ENCODE peak calls at places on chromosomes 7 and 10, in five cellular contexts. I is NCI-H146, L is iPS DF 6.9, Y is NCI-H1105 treated with DMSO at 0.1 percent for 48 hours, A is naive B cell. X is an unnamed sample.
A peak's percentile ranks its signal among the peaks of the same experiment; 100 is the strongest.

GRCh38 chr10:97888641-97889262 is 39.1 kb downstream of the GOLGA7B start:
- DNase-seq in L (no peak), Y (peak; percentile 16), A (no peak), I (peak; percentile 62), X (peak; percentile 6)

GRCh38 chr10:91617073-91617580 is 15.7 kb downstream of the PPP1R3C start:
- DNase-seq in A (no peak), Y (no peak), L (no peak), I (no peak), X (no peak)

GRCh38 chr10:114337510-114338462 is 66.5 kb downstream of the AFAP1L2 start:
- DNase-seq in A (no peak), I (no peak), L (no peak), Y (no peak), X (no peak)

GRCh38 chr7:41425926-41426325 is 277.0 kb downstream of the INHBA start:
- DNase-seq in A (no peak), L (no peak), Y (no peak), I (no peak), X (no peak)

GRCh38 chr10:33616921-33617320 is 282.5 kb upstream of the NRP1 start:
- DNase-seq in I (no peak), A (no peak), L (no peak), Y (no peak), X (no peak)

GRCh38 chr7:74604326-74605020 is 53.0 kb upstream of the GTF2I start:
- DNase-seq in L (no peak), A (no peak), Y (peak; percentile 29), I (no peak), X (no peak)

GRCh38 chr7:77797734-77798393 is 370 bp downstream of the TMEM60 start:
- DNase-seq in I (no peak), Y (no peak), L (no peak), A (no peak), X (peak; percentile 82)

GRCh38 chr7:2542924-2543871 is 12.1 kb downstream of the BRAT1 start:
- DNase-seq in L (no peak), Y (no peak), I (no peak), A (no peak), X (no peak)

GRCh38 chr10:113073549-113074189 is 123.6 kb downstream of the TCF7L2 start:
- DNase-seq in I (no peak), A (no peak), Y (no peak), L (no peak), X (no peak)

GRCh38 chr7:114085592-114086490 is 167.0 kb upstream of the PPP1R3A start:
- DNase-seq in A (peak; percentile 28), I (peak; percentile 64), L (no peak), Y (peak; percentile 85), X (peak; percentile 94)

GRCh38 chr7:36945612-36946400 is 221.5 kb upstream of the AOAH start:
- DNase-seq in A (no peak), I (peak; percentile 86), Y (peak; percentile 79), L (no peak), X (no peak)

GRCh38 chr10:13140627-13141190 is 20.6 kb upstream of the MCM10 start:
- DNase-seq in L (no peak), A (no peak), Y (no peak), I (no peak), X (no peak)

GRCh38 chr10:93097386-93097785 is 23.7 kb downstream of the CYP26A1 start:
- DNase-seq in I (peak; percentile 46), L (no peak), Y (no peak), A (no peak), X (no peak)

GRCh38 chr7:148044173-148044572 is 546.4 kb upstream of the C7orf33 start:
- DNase-seq in I (peak; percentile 86), A (no peak), L (no peak), Y (peak; percentile 93), X (no peak)

GRCh38 chr7:128867842-128868623 is 5.4 kb downstream of the ATP6V1F start:
- DNase-seq in Y (peak; percentile 83), A (no peak), I (peak; percentile 84), L (no peak), X (peak; percentile 73)

GRCh38 chr10:34889004-34889869 is 74.1 kb upstream of the PARD3 start:
- DNase-seq in I (no peak), L (no peak), A (no peak), Y (no peak), X (no peak)

GRCh38 chr7:34019431-34019830 is 114.1 kb downstream of the BMPER start:
- DNase-seq in A (no peak), Y (no peak), I (no peak), L (no peak), X (no peak)

GRCh38 chr7:77395543-77395942 is 20.6 kb downstream of the GSAP start:
- DNase-seq in L (no peak), Y (peak; percentile 65), I (peak; percentile 49), A (no peak), X (no peak)

GRCh38 chr10:74936577-74937445 is 110.4 kb downstream of the KAT6B start:
- DNase-seq in I (no peak), Y (no peak), L (no peak), A (no peak), X (no peak)

GRCh38 chr10:61164458-61165160 is 220.6 kb upstream of the RHOBTB1 start:
- DNase-seq in Y (no peak), A (no peak), I (no peak), L (no peak), X (no peak)

GRCh38 chr7:139159900-139160675 is 50.6 kb upstream of the ZC3HAV1 start:
- DNase-seq in A (no peak), I (no peak), L (no peak), Y (no peak), X (no peak)

GRCh38 chr7:82317257-82317721 is 126.3 kb downstream of the CACNA2D1 start:
- DNase-seq in A (no peak), I (peak; percentile 46), Y (no peak), L (no peak), X (no peak)

GRCh38 chr10:129049501-129049900 is 417.5 kb upstream of the MGMT start:
- DNase-seq in Y (no peak), I (no peak), A (no peak), L (no peak), X (no peak)

GRCh38 chr7:28806841-28807240 is 151.3 kb downstream of the TRIL start:
- DNase-seq in L (no peak), Y (no peak), I (no peak), A (no peak), X (no peak)

GRCh38 chr10:75672842-75673241 is 241.4 kb downstream of the LRMDA start:
- DNase-seq in L (no peak), Y (no peak), I (no peak), A (no peak), X (no peak)

GRCh38 chr10:33217854-33218253 is 116.6 kb downstream of the NRP1 start:
- DNase-seq in Y (no peak), I (peak; percentile 2), A (no peak), L (no peak), X (no peak)

GRCh38 chr7:104185346-104185745 is 22.5 kb downstream of the ORC5 start:
- DNase-seq in L (no peak), Y (no peak), A (no peak), I (no peak), X (no peak)

GRCh38 chr7:86643478-86644281 is at the start of gene GRM3:
- DNase-seq in A (no peak), Y (peak; percentile 72), L (peak; percentile 55), I (peak; percentile 7), X (no peak)

GRCh38 chr7:127066974-127067373 is 185.8 kb downstream of the GRM8 start:
- DNase-seq in Y (no peak), L (peak; percentile 11), A (no peak), I (no peak), X (no peak)

GRCh38 chr10:29795856-29796255 is 161.1 kb upstream of the SVIL start:
- DNase-seq in A (no peak), L (no peak), Y (no peak), I (no peak), X (no peak)

GRCh38 chr10:97065128-97065527 is 120.6 kb downstream of the SLIT1 start:
- DNase-seq in L (no peak), Y (no peak), A (no peak), I (peak; percentile 44), X (no peak)

GRCh38 chr7:23380961-23381360 is 81.8 kb downstream of the MALSU1 start:
- DNase-seq in L (no peak), A (no peak), Y (no peak), I (no peak), X (no peak)

GRCh38 chr7:101367676-101368075 is 5.0 kb downstream of the COL26A1 start:
- DNase-seq in I (no peak), L (no peak), A (no peak), Y (no peak), X (no peak)